ENCODE peak calls at places on chromosomes 12 and 14, in eight cellular contexts. One of them, this sample, is unnamed.

GRCh38 chr14:50813544-50813863 is 17.5 kb downstream of the NIN start:
- DNase-seq in astrocyte: no peak
- DNase-seq in cardiac muscle cell: peak; percentile 41
- DNase-seq in upper lobe of left lung: no peak
- DNase-seq in adrenal gland: no peak
- DNase-seq in A549: no peak
- DNase-seq in Panc1: no peak
- DNase-seq in Peyer's patch: no peak
- DNase-seq in this sample: no peak

GRCh38 chr12:128944956-128945355 is 91.7 kb downstream of the GLT1D1 start:
- DNase-seq in upper lobe of left lung: peak; percentile 78
- DNase-seq in Panc1: no peak
- DNase-seq in cardiac muscle cell: no peak
- DNase-seq in adrenal gland: no peak
- DNase-seq in Peyer's patch: no peak
- DNase-seq in A549: no peak
- DNase-seq in astrocyte: no peak
- DNase-seq in this sample: no peak

GRCh38 chr12:47775100-47775911 is 2.3 kb downstream of the SLC48A1 start:
- DNase-seq in astrocyte: peak; percentile 16
- DNase-seq in adrenal gland: peak; percentile 61
- DNase-seq in upper lobe of left lung: no peak
- DNase-seq in Peyer's patch: no peak
- DNase-seq in Panc1: no peak
- DNase-seq in A549: no peak
- DNase-seq in cardiac muscle cell: peak; percentile 73
- DNase-seq in this sample: no peak

GRCh38 chr12:66087365-66087943 is 43.1 kb downstream of the LLPH start:
- DNase-seq in Peyer's patch: peak; percentile 29
- DNase-seq in Panc1: peak; percentile 57
- DNase-seq in cardiac muscle cell: peak; percentile 83
- DNase-seq in upper lobe of left lung: no peak
- DNase-seq in A549: peak; percentile 45
- DNase-seq in astrocyte: peak; percentile 45
- DNase-seq in adrenal gland: peak; percentile 78
- DNase-seq in this sample: peak; percentile 84

GRCh38 chr12:15880721-15881120 is 1.5 kb upstream of the STRAP start:
- DNase-seq in cardiac muscle cell: no peak
- DNase-seq in upper lobe of left lung: no peak
- DNase-seq in Panc1: no peak
- DNase-seq in astrocyte: no peak
- DNase-seq in adrenal gland: no peak
- DNase-seq in A549: no peak
- DNase-seq in Peyer's patch: no peak
- DNase-seq in this sample: no peak

GRCh38 chr12:95943231-95943842 is at the start of gene AMDHD1:
- DNase-seq in A549: peak; percentile 80
- DNase-seq in cardiac muscle cell: peak; percentile 55
- DNase-seq in astrocyte: peak; percentile 45
- DNase-seq in Peyer's patch: peak; percentile 53
- DNase-seq in Panc1: no peak
- DNase-seq in upper lobe of left lung: peak; percentile 93
- DNase-seq in adrenal gland: peak; percentile 55
- DNase-seq in this sample: peak; percentile 50

GRCh38 chr12:57240069-57240921 is 10.7 kb downstream of the STAC3 start:
- DNase-seq in astrocyte: no peak
- DNase-seq in Panc1: no peak
- DNase-seq in cardiac muscle cell: peak; percentile 50
- DNase-seq in adrenal gland: no peak
- DNase-seq in A549: no peak
- DNase-seq in upper lobe of left lung: peak; percentile 89
- DNase-seq in Peyer's patch: peak; percentile 85
- DNase-seq in this sample: no peak

GRCh38 chr12:10740182-10740581 is 17.1 kb upstream of the YBX3 start:
- DNase-seq in upper lobe of left lung: no peak
- DNase-seq in Panc1: no peak
- DNase-seq in A549: no peak
- DNase-seq in cardiac muscle cell: no peak
- DNase-seq in astrocyte: no peak
- DNase-seq in adrenal gland: no peak
- DNase-seq in Peyer's patch: no peak
- DNase-seq in this sample: no peak

GRCh38 chr14:38391334-38391733 is 135.4 kb upstream of the CLEC14A start:
- DNase-seq in adrenal gland: no peak
- DNase-seq in upper lobe of left lung: no peak
- DNase-seq in Peyer's patch: no peak
- DNase-seq in astrocyte: peak; percentile 27
- DNase-seq in A549: no peak
- DNase-seq in Panc1: no peak
- DNase-seq in cardiac muscle cell: peak; percentile 56
- DNase-seq in this sample: no peak

GRCh38 chr12:75560167-75560566 is 48.8 kb upstream of the KRR1 start:
- DNase-seq in A549: peak; percentile 9
- DNase-seq in Peyer's patch: no peak
- DNase-seq in Panc1: no peak
- DNase-seq in adrenal gland: no peak
- DNase-seq in astrocyte: peak; percentile 51
- DNase-seq in cardiac muscle cell: peak; percentile 80
- DNase-seq in upper lobe of left lung: no peak
- DNase-seq in this sample: no peak
- TF ChIP-seq CTCF in A549: peak; percentile 44
- TF ChIP-seq CTCF in Peyer's patch: no peak
- TF ChIP-seq CTCF in Panc1: peak; percentile 65
- TF ChIP-seq CTCF in adrenal gland: peak; percentile 46
- TF ChIP-seq CTCF in astrocyte: peak; percentile 29
- TF ChIP-seq CTCF in cardiac muscle cell: peak; percentile 59
- TF ChIP-seq CTCF in upper lobe of left lung: peak; percentile 37
- TF ChIP-seq CTCF in this sample: peak; percentile 37

GRCh38 chr14:60508707-60509437 is at the start of gene SIX6:
- DNase-seq in cardiac muscle cell: peak; percentile 20
- DNase-seq in Peyer's patch: no peak
- DNase-seq in Panc1: no peak
- DNase-seq in A549: no peak
- DNase-seq in adrenal gland: no peak
- DNase-seq in upper lobe of left lung: peak; percentile 85
- DNase-seq in astrocyte: peak; percentile 69
- DNase-seq in this sample: peak; percentile 38
- H3K4me3 ChIP-seq in cardiac muscle cell: peak within 1 kb of the TSS; percentile 28
- H3K4me3 ChIP-seq in Peyer's patch: no peak within 1 kb of the TSS
- H3K4me3 ChIP-seq in Panc1: no peak within 1 kb of the TSS
- H3K4me3 ChIP-seq in A549: no peak within 1 kb of the TSS
- H3K4me3 ChIP-seq in adrenal gland: no peak within 1 kb of the TSS
- H3K4me3 ChIP-seq in upper lobe of left lung: no peak within 1 kb of the TSS
- H3K4me3 ChIP-seq in astrocyte: no peak within 1 kb of the TSS
- H3K4me3 ChIP-seq in this sample: peak within 1 kb of the TSS; percentile 39

GRCh38 chr14:55381561-55381960 is 30.1 kb downstream of the ATG14 start:
- DNase-seq in upper lobe of left lung: no peak
- DNase-seq in cardiac muscle cell: no peak
- DNase-seq in A549: no peak
- DNase-seq in astrocyte: no peak
- DNase-seq in Panc1: no peak
- DNase-seq in Peyer's patch: no peak
- DNase-seq in adrenal gland: no peak
- DNase-seq in this sample: no peak

GRCh38 chr14:55381040-55381439 is 30.6 kb downstream of the ATG14 start:
- DNase-seq in upper lobe of left lung: no peak
- DNase-seq in adrenal gland: no peak
- DNase-seq in A549: no peak
- DNase-seq in cardiac muscle cell: no peak
- DNase-seq in astrocyte: no peak
- DNase-seq in Peyer's patch: no peak
- DNase-seq in Panc1: no peak
- DNase-seq in this sample: no peak

GRCh38 chr14:55373784-55374725 is 37.6 kb downstream of the ATG14 start:
- DNase-seq in astrocyte: peak; percentile 76
- DNase-seq in A549: no peak
- DNase-seq in Peyer's patch: no peak
- DNase-seq in adrenal gland: no peak
- DNase-seq in upper lobe of left lung: no peak
- DNase-seq in Panc1: peak; percentile 36
- DNase-seq in cardiac muscle cell: peak; percentile 22
- DNase-seq in this sample: no peak

GRCh38 chr14:55374771-55375170 is 36.9 kb downstream of the ATG14 start:
- DNase-seq in cardiac muscle cell: no peak
- DNase-seq in Peyer's patch: no peak
- DNase-seq in upper lobe of left lung: no peak
- DNase-seq in astrocyte: no peak
- DNase-seq in adrenal gland: no peak
- DNase-seq in Panc1: no peak
- DNase-seq in A549: no peak
- DNase-seq in this sample: no peak

DNA sequence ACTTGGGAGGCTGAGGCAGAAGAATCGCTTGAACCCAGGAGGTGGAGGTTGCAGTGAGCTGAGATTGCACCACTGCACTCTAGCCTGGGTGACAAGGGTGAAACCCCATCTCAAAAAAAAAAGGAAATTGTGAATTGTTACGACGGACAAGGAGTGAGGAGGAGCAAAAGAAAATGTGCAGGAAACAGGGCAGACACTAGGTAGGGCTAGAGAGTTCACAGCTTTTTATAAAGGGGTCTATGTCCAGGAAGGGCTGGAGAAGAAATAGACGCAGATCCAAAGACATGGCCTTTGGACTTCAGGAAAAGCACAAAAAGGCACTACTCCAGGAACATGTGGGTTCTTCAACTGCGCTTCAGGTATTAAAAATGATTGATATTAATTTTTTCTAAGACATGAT is 34.4 kb downstream of the ATG14 start:
- DNase-seq in upper lobe of left lung: no peak
- DNase-seq in cardiac muscle cell: no peak
- DNase-seq in adrenal gland: no peak
- DNase-seq in Peyer's patch: no peak
- DNase-seq in astrocyte: no peak
- DNase-seq in A549: no peak
- DNase-seq in Panc1: no peak
- DNase-seq in this sample: no peak
- TF ChIP-seq CTCF in upper lobe of left lung: no peak
- TF ChIP-seq CTCF in cardiac muscle cell: no peak
- TF ChIP-seq CTCF in adrenal gland: no peak
- TF ChIP-seq CTCF in Peyer's patch: no peak
- TF ChIP-seq CTCF in astrocyte: no peak
- TF ChIP-seq CTCF in A549: no peak
- TF ChIP-seq CTCF in Panc1: no peak
- TF ChIP-seq CTCF in this sample: no peak

DNA sequence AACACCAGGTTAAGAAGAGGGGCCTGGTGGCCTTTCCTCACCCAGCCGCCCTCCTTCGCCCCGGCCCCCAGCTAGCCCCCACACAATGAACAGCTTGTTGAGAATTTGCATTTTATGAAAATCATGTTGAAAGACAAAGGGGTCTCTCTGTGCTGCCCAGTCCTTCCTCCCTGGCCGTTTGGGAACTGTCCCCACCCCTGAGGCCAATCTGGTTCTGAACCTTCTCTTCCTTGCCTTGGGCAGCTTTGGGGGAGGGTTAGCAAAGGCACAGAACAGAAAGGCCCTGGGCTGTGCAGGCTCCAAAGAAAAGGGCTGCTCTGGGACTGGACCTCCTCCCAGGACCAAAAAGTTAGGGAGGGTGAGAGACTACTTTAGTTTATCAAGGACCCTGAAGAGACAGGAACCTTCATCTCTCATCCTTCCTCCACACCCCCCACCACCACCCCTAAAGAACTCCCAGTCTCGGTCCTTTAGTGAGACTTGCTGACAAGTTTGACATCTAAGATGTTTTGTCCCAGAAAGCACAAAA is 1.3 kb downstream of the TAMALIN start:
- DNase-seq in Panc1: no peak
- DNase-seq in Peyer's patch: no peak
- DNase-seq in cardiac muscle cell: no peak
- DNase-seq in upper lobe of left lung: no peak
- DNase-seq in astrocyte: no peak
- DNase-seq in A549: no peak
- DNase-seq in adrenal gland: no peak
- DNase-seq in this sample: no peak
- H3K4me3 ChIP-seq in Panc1: no peak overlapping the region
- H3K4me3 ChIP-seq in Peyer's patch: peak overlapping the region; percentile 69
- H3K4me3 ChIP-seq in cardiac muscle cell: no peak overlapping the region
- H3K4me3 ChIP-seq in upper lobe of left lung: peak overlapping the region; percentile 59
- H3K4me3 ChIP-seq in astrocyte: peak overlapping the region; percentile 57
- H3K4me3 ChIP-seq in A549: no peak overlapping the region
- H3K4me3 ChIP-seq in adrenal gland: no peak overlapping the region
- H3K4me3 ChIP-seq in this sample: peak overlapping the region; percentile 79

GRCh38 chr14:21902561-21903199 is 229.1 kb upstream of the OR4E1 start:
- DNase-seq in astrocyte: no peak
- DNase-seq in cardiac muscle cell: no peak
- DNase-seq in adrenal gland: no peak
- DNase-seq in Panc1: no peak
- DNase-seq in upper lobe of left lung: no peak
- DNase-seq in A549: no peak
- DNase-seq in Peyer's patch: peak; percentile 23
- DNase-seq in this sample: peak; percentile 49
- TF ChIP-seq CTCF in astrocyte: peak; percentile 23
- TF ChIP-seq CTCF in cardiac muscle cell: no peak
- TF ChIP-seq CTCF in adrenal gland: no peak
- TF ChIP-seq CTCF in Panc1: peak; percentile 61
- TF ChIP-seq CTCF in upper lobe of left lung: no peak
- TF ChIP-seq CTCF in A549: peak; percentile 27
- TF ChIP-seq CTCF in Peyer's patch: no peak
- TF ChIP-seq CTCF in this sample: no peak